ENCODE peak calls at places on chromosomes 11 and 22, in six cellular contexts. S is HT-29, B is left colon, J is substantia nigra, U is pulmonary artery endothelial cell, Y is hippocampal formation. I is an unnamed sample.
A peak's percentile ranks its signal among the peaks of the same experiment; 100 is the strongest.

GRCh38 chr11:17733261-17733660 is 1.3 kb upstream of the KCNC1 start:
- DNase-seq in B (no peak), S (no peak), U (no peak), J (no peak), Y (no peak), I (no peak)

GRCh38 chr11:12042215-12042676 is 33.8 kb upstream of the DKK3 start:
- DNase-seq in S (no peak), B (no peak), Y (no peak), J (no peak), U (peak; percentile 41), I (no peak)

GRCh38 chr11:57885298-57886035 is 123.9 kb downstream of the CTNND1 start:
- DNase-seq in U (no peak), B (peak; percentile 20), S (peak; percentile 21), J (no peak), Y (no peak), I (no peak)

GRCh38 chr11:111620518-111620917 is 18.3 kb downstream of the SIK2 start:
- DNase-seq in U (no peak), B (no peak), Y (no peak), J (no peak), S (no peak), I (no peak)

GRCh38 chr11:65505434-65506315 is 6.8 kb downstream of the MALAT1 start:
- DNase-seq in S (peak; percentile 70), Y (no peak), U (no peak), J (no peak), B (peak; percentile 41), I (no peak)

GRCh38 chr11:125337836-125338235 is 158.2 kb downstream of the FEZ1 start:
- DNase-seq in S (no peak), U (no peak), B (no peak), Y (no peak), J (no peak), I (no peak)

GRCh38 chr11:65821107-65821506 is 12.7 kb upstream of the SNX32 start:
- DNase-seq in Y (no peak), S (no peak), J (no peak), B (peak; percentile 64), U (no peak), I (no peak)

GRCh38 chr11:65586247-65586630 is 9.4 kb downstream of the KCNK7 start:
- DNase-seq in B (no peak), U (no peak), J (no peak), Y (no peak), S (no peak), I (no peak)

GRCh38 chr11:9461760-9462134 is 935 bp downstream of the ZNF143 start:
- DNase-seq in J (no peak), S (peak; percentile 68), Y (no peak), U (no peak), B (no peak), I (no peak)

GRCh38 chr11:79561496-79561895 is 120.7 kb upstream of the TENM4 start:
- DNase-seq in Y (no peak), B (no peak), U (no peak), J (no peak), S (no peak), I (no peak)

GRCh38 chr11:76700177-76701100 is 29.9 kb upstream of the LRRC32 start:
- DNase-seq in S (no peak), J (no peak), U (peak; percentile 87), Y (no peak), B (no peak), I (no peak)

GRCh38 chr11:57471496-57471895 is 11.2 kb downstream of the RTN4RL2 start:
- DNase-seq in Y (no peak), J (no peak), U (no peak), S (no peak), B (no peak), I (no peak)

GRCh38 chr11:6259638-6260019 is at the start of gene CCKBR:
- DNase-seq in B (no peak), Y (no peak), S (no peak), U (no peak), J (no peak), I (no peak)

GRCh38 chr11:87295237-87295636 is 257.5 kb downstream of the TMEM135 start:
- DNase-seq in S (no peak), Y (no peak), J (no peak), B (no peak), U (no peak), I (no peak)

GRCh38 chr11:128964463-128964930 is 21.8 kb upstream of the TP53AIP1 start:
- DNase-seq in B (no peak), U (peak; percentile 56), J (no peak), Y (no peak), S (no peak), I (no peak)

GRCh38 chr22:46758867-46759290 is 3.6 kb upstream of the TBC1D22A start:
- DNase-seq in S (peak; percentile 84), B (peak; percentile 77), Y (peak; percentile 14), U (peak; percentile 66), J (no peak), I (peak; percentile 12)

GRCh38 chr11:64518928-64519327 is 72.1 kb upstream of the SLC22A12 start:
- DNase-seq in B (no peak), Y (no peak), J (no peak), S (no peak), U (no peak), I (no peak)

GRCh38 chr11:69879734-69880005 is 60.5 kb upstream of the FGF3 start:
- DNase-seq in J (no peak), Y (no peak), B (no peak), U (no peak), S (no peak), I (no peak)

GRCh38 chr11:57323503-57324153 is 1.1 kb downstream of the TNKS1BP1 start:
- DNase-seq in S (peak; percentile 52), Y (no peak), U (no peak), B (no peak), J (no peak), I (no peak)